ENCODE peak calls at places on chromosome 1, in six cellular contexts. P, X, H, J, Q and N are unnamed samples.

GRCh38 chr1:200749090-200749489 is 10.4 kb downstream of the CAMSAP2 start:
- DNase-seq in Q (no peak), J (no peak), H (no peak), P (no peak), X (no peak), N (no peak)

GRCh38 chr1:70134148-70134547 is 71.2 kb downstream of the LRRC40 start:
- DNase-seq in Q (no peak), P (no peak), X (peak), H (no peak), J (no peak), N (no peak)

GRCh38 chr1:93701619-93702018 is 20.0 kb upstream of the BCAR3 start:
- DNase-seq in P (no peak), Q (peak), H (no peak), X (peak), J (no peak), N (no peak)

GRCh38 chr1:50418600-50419109 is 4.6 kb downstream of the DMRTA2 start:
- DNase-seq in J (no peak), H (no peak), Q (no peak), X (no peak), P (no peak), N (no peak)

GRCh38 chr1:193545171-193545570 is 358.8 kb upstream of the B3GALT2 start:
- DNase-seq in Q (no peak), J (no peak), X (no peak), H (no peak), P (peak), N (no peak)

GRCh38 chr1:238950786-238951185 is 435.6 kb upstream of the CHRM3 start:
- DNase-seq in Q (no peak), P (no peak), X (no peak), H (no peak), J (no peak), N (no peak)

GRCh38 chr1:159009704-159010361 is at the start of gene IFI16:
- DNase-seq in J (peak), Q (peak), X (peak), H (peak), P (no peak), N (peak)

GRCh38 chr1:156344409-156344808 is 6.1 kb downstream of the TSACC start:
- DNase-seq in J (no peak), P (no peak), X (no peak), Q (no peak), H (no peak), N (no peak)

GRCh38 chr1:6358144-6358624 is 35.4 kb downstream of the ACOT7 start:
- DNase-seq in H (no peak), X (no peak), P (no peak), Q (no peak), J (no peak), N (no peak)

GRCh38 chr1:162903246-162903645 is 42.3 kb upstream of the CCDC190 start:
- DNase-seq in P (no peak), X (no peak), J (no peak), Q (no peak), H (no peak), N (no peak)